ENCODE peak calls at places on chromosomes 4 and X, in four cellular contexts. N, T, G and H are unnamed samples.
A peak's percentile ranks its signal among the peaks of the same experiment; 100 is the strongest.

GRCh38 chr4:102554988-102555387 is 53.8 kb downstream of the NFKB1 start:
- DNase-seq in N (no peak), T (no peak), G (no peak), H (no peak)

GRCh38 chr4:75037253-75037652 is 104.3 kb downstream of the PARM1 start:
- DNase-seq in N (no peak), T (no peak), G (no peak), H (no peak)

GRCh38 chr4:105357258-105357657 is 116.6 kb downstream of the PPA2 start:
- DNase-seq in N (no peak), T (no peak), G (no peak), H (no peak)

GRCh38 chrX:73481521-73481920 is 34.7 kb downstream of the CDX4 start:
- DNase-seq in N (no peak), T (no peak), G (no peak), H (no peak)

GRCh38 chrX:68839771-68840170 is 10.9 kb downstream of the EFNB1 start:
- DNase-seq in N (no peak), T (no peak), G (no peak), H (no peak)

GRCh38 chr4:26462874-26463273 is 27.4 kb downstream of the CCKAR start:
- DNase-seq in N (no peak), T (no peak), G (no peak), H (no peak)

GRCh38 chr4:2689825-2690700 is 66.1 kb downstream of the TNIP2 start:
- DNase-seq in N (no peak), T (peak; percentile 29), G (no peak), H (peak; percentile 25)

GRCh38 chr4:100581337-100581736 is 63.5 kb upstream of the EMCN start:
- DNase-seq in N (no peak), T (no peak), G (no peak), H (no peak)

GRCh38 chr4:95362906-95363578 is 185.7 kb downstream of the UNC5C start:
- DNase-seq in N (peak; percentile 43), T (peak; percentile 6), G (no peak), H (peak; percentile 49)

GRCh38 chr4:130591091-130591490 is 1495.1 kb downstream of the C4orf33 start:
- DNase-seq in N (no peak), T (no peak), G (no peak), H (no peak)

GRCh38 chr4:111323496-111323895 is 700.6 kb upstream of the PITX2 start:
- DNase-seq in N (peak; percentile 67), T (peak; percentile 2), G (peak; percentile 60), H (peak; percentile 38)

GRCh38 chr4:73446336-73446938 is 10.4 kb downstream of the AFP start:
- DNase-seq in N (peak; percentile 79), T (peak; percentile 57), G (peak; percentile 32), H (peak; percentile 71)

GRCh38 chr4:147828361-147828760 is 96.5 kb downstream of the ARHGAP10 start:
- DNase-seq in N (peak; percentile 46), T (no peak), G (no peak), H (peak; percentile 45)

GRCh38 chr4:174037631-174038030 is 245.8 kb downstream of the FBXO8 start:
- DNase-seq in N (no peak), T (no peak), G (no peak), H (no peak)

GRCh38 chr4:151606061-151606460 is 154.7 kb downstream of the GATB start:
- DNase-seq in N (no peak), T (no peak), G (no peak), H (no peak)

GRCh38 chr4:150181536-150181935 is 103.3 kb downstream of the DCLK2 start:
- DNase-seq in N (peak; percentile 48), T (peak; percentile 39), G (no peak), H (peak; percentile 54)

GRCh38 chr4:54661156-54661555 is 3.4 kb downstream of the KIT start:
- DNase-seq in N (peak; percentile 49), T (peak; percentile 81), G (no peak), H (peak; percentile 52)

GRCh38 chrX:53262189-53262917 is 19.0 kb downstream of the IQSEC2 start:
- DNase-seq in N (no peak), T (no peak), G (no peak), H (no peak)

GRCh38 chrX:101257448-101258259 is 33.5 kb downstream of the TAF7L start:
- DNase-seq in N (peak; percentile 76), T (no peak), G (no peak), H (peak; percentile 54)

GRCh38 chr4:27789768-27790167 is 929.1 kb downstream of the STIM2 start:
- DNase-seq in N (no peak), T (peak; percentile 38), G (no peak), H (peak; percentile 12)

GRCh38 chr4:184784628-184785257 is 41.0 kb downstream of the ACSL1 start:
- DNase-seq in N (no peak), T (no peak), G (no peak), H (no peak)

GRCh38 chr4:170854097-170854496 is 764.3 kb upstream of the AADAT start:
- DNase-seq in N (no peak), T (no peak), G (no peak), H (no peak)

GRCh38 chr4:43048570-43048969 is 156.1 kb downstream of the GRXCR1 start:
- DNase-seq in N (no peak), T (no peak), G (no peak), H (no peak)

GRCh38 chr4:84966382-84967291 is at the start of gene WDFY3:
- DNase-seq in N (peak; percentile 94), T (peak; percentile 89), G (peak; percentile 79), H (peak; percentile 93)

GRCh38 chrX:71440401-71440800 is 74.2 kb downstream of the TAF1 start:
- DNase-seq in N (no peak), T (no peak), G (no peak), H (no peak)

GRCh38 chrX:103630171-103630511 is 1.4 kb downstream of the TCEAL1 start:
- DNase-seq in N (no peak), T (no peak), G (no peak), H (no peak)

GRCh38 chrX:21375795-21376069 is 1.5 kb downstream of the CNKSR2 start:
- DNase-seq in N (no peak), T (no peak), G (no peak), H (no peak)

GRCh38 chr4:147425019-147425418 is 55.9 kb upstream of the EDNRA start:
- DNase-seq in N (peak; percentile 4), T (no peak), G (no peak), H (no peak)

GRCh38 chr4:107035711-107036601 is at the start of gene DKK2:
- DNase-seq in N (peak; percentile 36), T (no peak), G (no peak), H (peak; percentile 35)
- H3K4me3 ChIP-seq in N (peak within 1 kb of the TSS; percentile 50), T (peak within 1 kb of the TSS; percentile 60), G (peak within 1 kb of the TSS; percentile 56), H (peak within 1 kb of the TSS; percentile 47)

DNA sequence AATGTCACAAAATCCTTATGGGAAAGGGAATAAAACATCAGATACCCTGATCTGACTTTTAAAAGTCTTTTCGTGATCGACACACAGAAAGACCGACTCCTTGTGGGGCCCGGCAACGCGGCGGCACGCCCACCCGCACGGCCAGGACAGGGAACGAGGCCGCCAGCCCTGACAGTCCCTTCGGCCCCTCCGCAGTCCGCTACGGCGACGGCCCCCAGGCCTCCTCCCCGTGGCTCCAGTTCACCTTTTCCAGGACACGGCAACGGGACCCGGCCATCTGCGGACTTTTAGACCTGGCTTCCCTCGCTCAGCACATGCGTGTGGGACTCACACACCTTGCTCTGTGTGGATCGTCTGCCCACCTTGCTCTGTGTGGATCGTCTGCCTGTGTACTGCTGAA is 33.6 kb upstream of the GTPBP6 start:
- DNase-seq in N (no peak), T (no peak), G (no peak), H (no peak)
- TF ChIP-seq CTCF in N (no peak), T (no peak), G (no peak), H (no peak)

GRCh38 chr4:76622126-76622525 is 187.1 kb downstream of the SHROOM3 start:
- DNase-seq in N (no peak), T (no peak), G (no peak), H (no peak)

GRCh38 chr4:76625316-76625715 is 190.3 kb downstream of the SHROOM3 start:
- DNase-seq in N (no peak), T (no peak), G (no peak), H (no peak)

GRCh38 chr4:76622717-76623116 is 187.7 kb downstream of the SHROOM3 start:
- DNase-seq in N (no peak), T (no peak), G (no peak), H (no peak)

GRCh38 chr4:76623217-76624060 is 188.4 kb downstream of the SHROOM3 start:
- DNase-seq in N (no peak), T (peak; percentile 27), G (no peak), H (no peak)

DNA sequence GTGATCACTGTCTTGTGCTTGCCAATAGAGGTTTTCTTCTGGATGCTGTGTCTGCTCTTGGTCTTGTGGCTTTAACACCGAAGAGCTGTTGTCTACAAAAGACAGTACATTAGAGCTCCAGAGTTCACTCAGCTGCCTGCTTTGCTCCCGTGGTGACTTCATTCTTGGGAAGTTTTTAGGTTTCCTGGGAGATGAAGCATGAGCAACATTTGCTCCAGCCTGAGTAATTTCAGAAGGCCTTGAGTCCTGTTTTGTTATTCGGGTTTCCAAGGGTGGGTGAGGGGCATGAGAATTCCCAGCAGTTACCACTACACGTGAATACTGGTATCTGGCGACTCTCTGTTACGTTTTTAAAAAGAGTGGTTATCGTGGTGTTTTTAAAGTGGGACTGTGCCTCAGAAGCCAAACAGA is 189.2 kb downstream of the SHROOM3 start:
- DNase-seq in N (peak; percentile 95), T (peak; percentile 99), G (peak; percentile 88), H (peak; percentile 93)
- H3K4me3 ChIP-seq in N (no peak overlapping the region), T (no peak overlapping the region), G (no peak overlapping the region), H (no peak overlapping the region)

DNA sequence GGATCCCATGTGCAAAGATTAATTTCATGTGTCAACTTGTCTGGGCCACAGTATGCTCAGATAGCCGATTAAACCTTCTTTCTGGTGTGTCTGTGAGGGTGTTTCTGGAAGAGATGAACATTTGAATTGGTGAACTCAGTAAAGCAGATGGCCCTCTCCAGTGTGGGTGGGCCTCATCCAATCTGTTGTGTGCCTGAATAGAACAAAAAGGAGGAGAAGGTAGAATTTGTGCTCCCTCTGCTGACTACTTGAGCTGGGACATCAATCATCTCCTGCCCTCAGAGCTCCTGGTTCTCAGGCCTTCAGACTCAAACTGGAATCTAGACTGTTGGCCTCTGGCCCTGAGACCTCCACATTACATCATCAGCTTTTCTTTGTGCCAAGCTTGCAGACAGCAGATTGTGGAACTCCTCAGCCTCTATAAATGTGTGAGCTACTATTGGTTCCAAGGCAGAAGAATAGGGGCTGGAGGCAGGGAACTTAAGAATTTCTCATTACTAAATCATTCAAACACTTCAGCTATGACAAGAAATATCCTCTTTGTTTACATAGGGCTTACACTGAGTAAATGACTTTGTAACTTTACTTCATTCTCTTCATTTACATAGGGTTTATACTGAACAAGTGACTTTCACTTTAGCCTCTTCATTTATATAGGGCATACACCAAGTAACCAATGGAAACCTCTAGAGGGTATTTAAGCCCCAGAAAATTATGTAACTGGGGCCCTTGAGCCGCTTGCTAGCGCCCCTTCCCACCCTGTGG is 87.0 kb upstream of the NWD2 start:
- DNase-seq in N (no peak), T (no peak), G (no peak), H (no peak)
- TF ChIP-seq CTCF in N (no peak), T (no peak), G (no peak), H (no peak)

GRCh38 chrX:37846558-37846933 is 825 bp downstream of the DYNLT3 start:
- DNase-seq in N (no peak), T (no peak), G (no peak), H (no peak)

GRCh38 chrX:37847733-37848197 is 394 bp upstream of the DYNLT3 start:
- DNase-seq in N (no peak), T (no peak), G (no peak), H (no peak)

GRCh38 chrX:37844622-37845021 is 2.7 kb downstream of the DYNLT3 start:
- DNase-seq in N (no peak), T (no peak), G (no peak), H (no peak)

GRCh38 chrX:37846934-37847732 is at the start of gene DYNLT3:
- DNase-seq in N (peak; percentile 61), T (peak; percentile 44), G (no peak), H (peak; percentile 74)

GRCh38 chrX:37846141-37846540 is 1.2 kb downstream of the DYNLT3 start:
- DNase-seq in N (peak; percentile 28), T (no peak), G (peak; percentile 8), H (no peak)
- H3K4me3 ChIP-seq in N (peak overlapping the region; percentile 33), T (peak overlapping the region; percentile 72), G (peak overlapping the region; percentile 61), H (no peak overlapping the region)

GRCh38 chrX:34578237-34578636 is 78.8 kb downstream of the TMEM47 start:
- DNase-seq in N (peak; percentile 71), T (peak; percentile 32), G (peak; percentile 42), H (peak; percentile 69)
- TF ChIP-seq CTCF in N (peak; percentile 39), T (peak; percentile 26), G (peak; percentile 11), H (peak; percentile 27)